ENCODE peak calls at places on chromosomes 5 and 9, in four cellular contexts. E is heart left ventricle, D is endodermal cell, T is SK-N-SH. M is an unnamed sample.

GRCh38 chr5:119120893-119121292 is 50.0 kb downstream of the DMXL1 start:
- DNase-seq in D (no peak), E (no peak), T (no peak), M (no peak)

GRCh38 chr9:115058684-115059315 is 59.2 kb downstream of the TNC start:
- DNase-seq in D (no peak), T (no peak), E (no peak), M (no peak)

GRCh38 chr9:83538172-83538889 is at the start of gene FRMD3:
- DNase-seq in D (peak; percentile 94), T (peak; percentile 91), E (peak; percentile 89), M (no peak)

GRCh38 chr5:9519537-9519936 is 26.3 kb downstream of the SEMA5A start:
- DNase-seq in T (no peak), E (no peak), D (no peak), M (no peak)

GRCh38 chr5:178136990-178137389 is 6.2 kb downstream of the RMND5B start:
- DNase-seq in D (no peak), E (no peak), T (no peak), M (no peak)

GRCh38 chr9:4486176-4486575 is 4.1 kb upstream of the SLC1A1 start:
- DNase-seq in E (no peak), T (no peak), D (no peak), M (no peak)

GRCh38 chr5:148585988-148586387 is 68.3 kb downstream of the HTR4 start:
- DNase-seq in T (no peak), D (peak; percentile 61), E (no peak), M (no peak)

GRCh38 chr9:77819672-77820071 is 171.6 kb upstream of the GNA14 start:
- DNase-seq in D (no peak), T (no peak), E (no peak), M (no peak)

GRCh38 chr9:78118742-78119473 is 87.3 kb upstream of the GNAQ start:
- DNase-seq in D (no peak), T (no peak), E (no peak), M (no peak)

GRCh38 chr9:103003689-103004088 is 8.6 kb downstream of the CYLC2 start:
- DNase-seq in D (no peak), E (no peak), T (no peak), M (no peak)

GRCh38 chr5:72134226-72134625 is 27.0 kb downstream of the MAP1B start:
- DNase-seq in D (no peak), E (no peak), T (no peak), M (no peak)

GRCh38 chr9:114731701-114732100 is 49.7 kb upstream of the TEX48 start:
- DNase-seq in T (no peak), D (no peak), E (no peak), M (no peak)

GRCh38 chr5:37133939-37134338 is 115.2 kb downstream of the CPLANE1 start:
- DNase-seq in T (no peak), D (no peak), E (no peak), M (no peak)

GRCh38 chr5:138354926-138355378 is 2.5 kb downstream of the KDM3B start:
- DNase-seq in T (peak; percentile 64), D (peak; percentile 78), E (peak; percentile 27), M (peak; percentile 73)
- H3K4me3 ChIP-seq in T (peak overlapping the region; percentile 92), D (peak overlapping the region; percentile 93), E (no peak overlapping the region), M (peak overlapping the region; percentile 89)

DNA sequence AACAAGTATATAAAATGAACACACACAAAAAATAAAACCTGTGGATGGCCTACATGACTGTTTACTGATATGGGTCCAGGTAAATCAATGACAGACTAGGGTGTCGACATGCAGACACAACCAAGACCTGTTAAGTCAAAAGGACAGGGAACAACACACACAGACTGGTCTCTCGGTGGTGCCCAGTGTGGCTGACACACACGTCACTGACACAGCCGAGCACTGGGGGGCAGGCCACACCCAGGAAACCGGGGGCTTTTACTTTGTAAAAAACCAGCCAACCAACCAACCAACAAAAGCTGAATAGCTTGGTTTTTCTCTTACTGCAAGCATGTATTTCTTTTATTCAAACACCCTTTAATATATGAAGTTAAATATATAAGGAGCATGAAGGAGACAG is 5.0 kb downstream of the FAM163B start:
- DNase-seq in T (peak; percentile 64), E (no peak), D (no peak), M (no peak)
- TF ChIP-seq CTCF in T (no peak), E (no peak), D (no peak), M (no peak)

DNA sequence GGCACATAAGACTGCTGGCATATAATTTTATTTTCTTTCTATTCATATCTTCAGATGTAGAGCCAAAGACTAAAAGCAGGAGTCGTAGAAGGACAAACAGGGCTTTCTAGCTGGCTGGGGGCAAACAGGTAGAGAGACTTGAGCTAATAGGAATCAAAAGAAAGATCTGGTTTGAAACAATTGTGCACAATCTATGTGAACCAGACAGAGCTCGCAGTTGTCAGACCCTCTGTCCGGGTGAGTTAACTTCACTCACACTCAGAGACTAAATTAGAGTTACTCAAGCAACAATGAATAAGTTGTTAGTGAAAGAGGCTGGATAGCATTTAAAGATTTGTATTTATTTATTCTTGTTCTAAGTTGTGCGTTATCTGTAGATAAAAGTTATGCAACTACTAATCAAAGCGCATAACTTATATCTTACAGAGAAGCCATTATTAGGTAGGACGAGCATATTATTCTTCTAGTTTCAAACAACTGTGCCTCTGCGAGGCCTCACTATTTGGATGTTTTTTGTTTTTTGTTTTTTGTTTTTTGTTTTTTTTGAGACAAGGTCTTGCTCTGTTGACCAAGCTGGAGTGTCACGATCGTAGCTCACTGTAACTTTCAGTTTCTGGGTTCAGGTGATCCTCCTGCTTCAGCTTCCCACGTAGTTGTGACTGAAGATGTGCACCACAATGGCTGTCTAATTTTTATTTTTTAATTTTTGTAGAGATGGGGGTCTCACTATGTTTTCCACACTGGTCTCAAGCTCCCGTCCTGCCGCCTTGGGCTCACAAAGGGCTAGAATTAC is 13.2 kb upstream of the LNPEP start:
- DNase-seq in E (no peak), T (no peak), D (no peak), M (no peak)
- H3K4me3 ChIP-seq in E (no peak overlapping the region), T (no peak overlapping the region), D (no peak overlapping the region), M (no peak overlapping the region)

GRCh38 chr9:96078866-96079505 is 203.5 kb downstream of the ERCC6L2 start:
- DNase-seq in E (no peak), T (no peak), D (no peak), M (no peak)
- TF ChIP-seq CTCF in E (no peak), T (peak; percentile 31), D (peak; percentile 46), M (no peak)

GRCh38 chr9:107732781-107733529 is 243.4 kb upstream of the KLF4 start:
- DNase-seq in T (no peak), E (peak; percentile 37), D (no peak), M (no peak)

GRCh38 chr9:107734231-107735014 is 244.9 kb upstream of the KLF4 start:
- DNase-seq in E (peak; percentile 20), T (no peak), D (no peak), M (no peak)

GRCh38 chr9:107731115-107731762 is 241.7 kb upstream of the KLF4 start:
- DNase-seq in T (no peak), D (no peak), E (no peak), M (no peak)

GRCh38 chr9:107735821-107736220 is 246.3 kb upstream of the KLF4 start:
- DNase-seq in D (no peak), T (no peak), E (no peak), M (no peak)

DNA sequence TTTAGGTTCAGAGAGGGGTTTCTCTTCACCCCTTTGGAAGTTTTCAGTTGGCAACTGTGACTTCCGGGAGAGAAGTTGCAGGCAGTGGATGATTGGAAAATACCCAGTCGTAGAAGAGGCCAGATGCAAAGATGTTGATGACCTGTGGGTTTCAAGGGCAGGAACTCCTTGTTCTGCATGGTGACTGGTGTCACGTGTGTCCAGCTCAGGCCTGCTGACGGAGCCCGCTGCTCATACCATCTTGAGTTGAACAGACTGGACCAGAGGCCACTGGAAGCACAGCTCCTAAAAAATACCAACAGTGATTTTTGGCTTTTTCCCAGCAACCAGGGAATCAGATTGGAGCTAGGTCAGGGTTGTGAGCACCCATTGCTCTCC is 243.9 kb upstream of the KLF4 start:
- DNase-seq in E (peak; percentile 55), T (no peak), D (no peak), M (no peak)
- H3K4me3 ChIP-seq in E (peak overlapping the region; percentile 0), T (no peak overlapping the region), D (no peak overlapping the region), M (no peak overlapping the region)

DNA sequence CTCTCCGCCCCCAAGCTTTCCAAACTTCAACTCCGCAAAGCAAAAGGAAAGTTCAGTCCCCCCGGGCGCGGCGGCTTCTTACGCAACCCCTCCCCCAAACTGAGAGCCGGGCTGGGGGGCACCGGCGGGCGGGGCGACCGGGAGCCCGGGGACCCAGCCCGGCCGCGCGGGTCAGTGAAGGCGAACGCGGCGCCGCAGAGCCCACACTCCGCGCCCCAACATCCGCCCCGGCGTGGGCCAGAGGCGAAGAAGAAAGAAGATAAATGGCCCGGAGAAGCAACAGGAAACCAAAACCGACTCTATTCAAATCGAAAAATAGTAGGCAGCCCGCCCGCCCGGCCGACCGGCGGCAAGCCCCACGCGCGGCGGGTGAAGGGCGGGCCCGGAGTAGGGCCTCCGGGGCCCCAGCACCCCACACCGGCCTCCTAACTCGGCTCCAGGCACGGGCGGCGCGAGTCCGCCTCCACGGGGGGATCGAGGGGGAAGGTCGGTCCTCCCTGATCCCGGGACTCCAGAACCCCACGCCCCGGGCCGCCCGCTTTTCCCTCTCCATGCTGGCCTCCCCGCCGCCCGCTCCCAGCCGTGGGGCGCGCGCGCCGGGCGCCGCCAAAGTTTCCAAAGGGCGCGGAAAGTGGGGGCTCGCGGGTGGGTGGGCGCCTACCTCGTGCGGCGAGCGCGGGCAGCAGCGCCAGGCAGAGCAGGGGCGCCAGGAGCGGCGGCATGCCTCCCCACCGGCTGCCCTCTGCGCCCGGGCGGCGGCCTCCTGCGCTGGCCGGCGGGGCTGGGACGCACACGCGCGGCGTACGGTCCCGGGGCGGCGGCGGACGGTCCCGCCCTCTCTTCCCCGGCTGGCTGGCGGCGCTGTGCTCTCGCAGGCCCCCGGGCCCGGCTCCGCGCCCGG is 533 bp downstream of the NOTCH1 start:
- DNase-seq in T (peak; percentile 65), E (no peak), D (peak; percentile 70), M (no peak)
- TF ChIP-seq CTCF in T (no peak), E (no peak), D (no peak), M (no peak)